ENCODE peak calls at places on chromosomes 1 and 21, in ten cellular contexts. O, C, L, K, B, R, X, T, N and J are unnamed samples.

GRCh38 chr21:28675265-28676041 is 317.2 kb downstream of the LTN1 start:
- DNase-seq in O (no peak), C (no peak), L (no peak), K (peak), B (no peak), R (no peak), X (no peak), T (no peak), N (no peak), J (no peak)

GRCh38 chr1:172449012-172449584 is 5.2 kb upstream of the PIGC start:
- DNase-seq in O (no peak), C (no peak), L (no peak), K (peak), B (no peak), R (no peak), X (no peak), T (no peak), N (no peak), J (peak)

GRCh38 chr1:91018006-91018405 is 3.8 kb downstream of the ZNF644 start:
- DNase-seq in O (no peak), C (no peak), L (no peak), K (no peak), B (no peak), R (no peak), X (no peak), T (no peak), N (no peak), J (no peak)

GRCh38 chr21:46031484-46031883 is 49.9 kb downstream of the COL6A1 start:
- DNase-seq in O (no peak), C (no peak), L (no peak), K (no peak), B (no peak), R (no peak), X (no peak), T (no peak), N (no peak), J (no peak)

GRCh38 chr1:106465666-106466065 is 590.8 kb upstream of the PRMT6 start:
- DNase-seq in O (no peak), C (no peak), L (no peak), K (peak), B (no peak), R (no peak), X (no peak), T (no peak), N (no peak), J (no peak)

GRCh38 chr1:2229921-2230700 is 2.0 kb downstream of the SKI start:
- DNase-seq in O (no peak), C (no peak), L (no peak), K (peak), B (peak), R (no peak), X (no peak), T (peak), N (no peak), J (no peak)

GRCh38 chr1:46363121-46363520 is 22.5 kb downstream of the NSUN4 start:
- DNase-seq in O (no peak), C (no peak), L (no peak), K (no peak), B (no peak), R (no peak), X (no peak), T (no peak), N (no peak), J (no peak)

GRCh38 chr21:40120944-40121575 is 253.8 kb downstream of the PCP4 start:
- DNase-seq in O (no peak), C (no peak), L (no peak), K (peak), B (no peak), R (no peak), X (no peak), T (no peak), N (no peak), J (no peak)

GRCh38 chr1:182051938-182052337 is 9.6 kb downstream of the ZNF648 start:
- DNase-seq in O (no peak), C (no peak), L (no peak), K (no peak), B (no peak), R (no peak), X (no peak), T (no peak), N (no peak), J (no peak)

GRCh38 chr1:21921100-21921875 is 15.8 kb downstream of the HSPG2 start:
- DNase-seq in O (no peak), C (no peak), L (no peak), K (no peak), B (no peak), R (no peak), X (no peak), T (peak), N (no peak), J (peak)

GRCh38 chr21:25750085-25750484 is 15.3 kb downstream of the GABPA start:
- DNase-seq in O (no peak), C (no peak), L (no peak), K (no peak), B (no peak), R (no peak), X (no peak), T (no peak), N (peak), J (no peak)

GRCh38 chr1:17089496-17089895 is 29.8 kb downstream of the PADI2 start:
- DNase-seq in O (no peak), C (no peak), L (no peak), K (no peak), B (no peak), R (no peak), X (no peak), T (no peak), N (no peak), J (no peak)

GRCh38 chr1:48236716-48237470 is 14.4 kb downstream of the SLC5A9 start:
- DNase-seq in O (no peak), C (no peak), L (no peak), K (peak), B (no peak), R (no peak), X (no peak), T (no peak), N (no peak), J (no peak)

GRCh38 chr1:31651766-31652165 is 7.1 kb upstream of the PEF1 start:
- DNase-seq in O (no peak), C (no peak), L (no peak), K (no peak), B (no peak), R (no peak), X (no peak), T (no peak), N (no peak), J (no peak)

GRCh38 chr1:13769212-13769611 is 69.2 kb downstream of the PRDM2 start:
- DNase-seq in O (no peak), C (no peak), L (no peak), K (no peak), B (no peak), R (no peak), X (no peak), T (no peak), N (no peak), J (no peak)

GRCh38 chr1:6731905-6732304 is 30.3 kb upstream of the DNAJC11 start:
- DNase-seq in O (no peak), C (no peak), L (no peak), K (no peak), B (no peak), R (no peak), X (no peak), T (no peak), N (no peak), J (no peak)

GRCh38 chr1:39625462-39626273 is 13.8 kb downstream of the HEYL start:
- DNase-seq in O (no peak), C (no peak), L (peak), K (peak), B (peak), R (no peak), X (no peak), T (no peak), N (no peak), J (no peak)

GRCh38 chr1:181099152-181100014 is 10.9 kb downstream of the IER5 start:
- DNase-seq in O (no peak), C (peak), L (no peak), K (peak), B (no peak), R (no peak), X (no peak), T (no peak), N (peak), J (no peak)

GRCh38 chr1:203026666-203027663 is 674 bp downstream of the PPFIA4 start:
- DNase-seq in O (no peak), C (no peak), L (peak), K (no peak), B (no peak), R (no peak), X (no peak), T (no peak), N (no peak), J (no peak)

GRCh38 chr1:1355376-1355775 is 3.0 kb downstream of the MXRA8 start:
- DNase-seq in O (peak), C (no peak), L (no peak), K (peak), B (no peak), R (no peak), X (no peak), T (peak), N (no peak), J (peak)

GRCh38 chr1:244352156-244352830 is 99.4 kb downstream of the ADSS2 start:
- DNase-seq in O (no peak), C (no peak), L (no peak), K (no peak), B (no peak), R (no peak), X (no peak), T (no peak), N (no peak), J (no peak)

GRCh38 chr1:84644472-84644871 is 45.8 kb downstream of the SSX2IP start:
- DNase-seq in O (no peak), C (no peak), L (peak), K (no peak), B (no peak), R (no peak), X (no peak), T (no peak), N (no peak), J (no peak)

GRCh38 chr1:15141933-15142647 is 11.5 kb upstream of the TMEM51 start:
- DNase-seq in O (no peak), C (no peak), L (peak), K (peak), B (no peak), R (peak), X (no peak), T (no peak), N (no peak), J (no peak)

GRCh38 chr1:166925791-166926483 is 49.4 kb downstream of the ILDR2 start:
- DNase-seq in O (no peak), C (no peak), L (no peak), K (peak), B (no peak), R (peak), X (no peak), T (peak), N (no peak), J (no peak)

GRCh38 chr1:58149266-58149812 is 397.2 kb downstream of the OMA1 start:
- DNase-seq in O (no peak), C (no peak), L (no peak), K (no peak), B (no peak), R (no peak), X (no peak), T (no peak), N (no peak), J (no peak)

GRCh38 chr1:8705104-8705503 is 112.3 kb downstream of the RERE start:
- DNase-seq in O (no peak), C (peak), L (no peak), K (no peak), B (no peak), R (no peak), X (no peak), T (peak), N (no peak), J (peak)

GRCh38 chr1:6440198-6441126 is 15.9 kb downstream of the ESPN start:
- DNase-seq in O (no peak), C (no peak), L (no peak), K (peak), B (peak), R (no peak), X (peak), T (peak), N (peak), J (peak)

GRCh38 chr1:224169876-224170275 is 13.2 kb upstream of the DEGS1 start:
- DNase-seq in O (no peak), C (no peak), L (no peak), K (no peak), B (no peak), R (no peak), X (no peak), T (peak), N (no peak), J (no peak)

GRCh38 chr1:30719406-30720270 is 3.7 kb downstream of the MATN1 start:
- DNase-seq in O (no peak), C (no peak), L (no peak), K (no peak), B (no peak), R (peak), X (no peak), T (no peak), N (no peak), J (peak)

GRCh38 chr21:29265690-29266479 is 32.8 kb upstream of the BACH1 start:
- DNase-seq in O (no peak), C (no peak), L (no peak), K (no peak), B (no peak), R (no peak), X (no peak), T (peak), N (peak), J (no peak)